ENCODE peak calls at places on chromosomes 5 and 9, in four cellular contexts. One of them, this sample, is unnamed.

GRCh38 chr5:160173-160510 is 31.2 kb upstream of the LRRC14B start:
- DNase-seq in HTR-8/SVneo: no peak
- DNase-seq in RKO: no peak
- DNase-seq in Calu3: no peak
- DNase-seq in this sample: no peak

GRCh38 chr5:167713186-167713585 is 578.3 kb upstream of the WWC1 start:
- DNase-seq in RKO: no peak
- DNase-seq in HTR-8/SVneo: no peak
- DNase-seq in Calu3: no peak
- DNase-seq in this sample: no peak

GRCh38 chr5:127031863-127032232 is 1.5 kb upstream of the MARCHF3 start:
- DNase-seq in RKO: no peak
- DNase-seq in HTR-8/SVneo: peak
- DNase-seq in Calu3: no peak
- DNase-seq in this sample: no peak

GRCh38 chr5:160507181-160507811 is 85.6 kb downstream of the PTTG1 start:
- DNase-seq in Calu3: peak
- DNase-seq in RKO: peak
- DNase-seq in HTR-8/SVneo: no peak
- DNase-seq in this sample: no peak

GRCh38 chr5:173671121-173671949 is 54.9 kb upstream of the BOD1 start:
- DNase-seq in Calu3: no peak
- DNase-seq in RKO: no peak
- DNase-seq in HTR-8/SVneo: no peak
- DNase-seq in this sample: no peak

GRCh38 chr9:137021979-137022619 is 5.9 kb downstream of the ABCA2 start:
- DNase-seq in Calu3: peak
- DNase-seq in RKO: peak
- DNase-seq in HTR-8/SVneo: peak
- DNase-seq in this sample: peak

GRCh38 chr5:157524887-157525286 is 50.7 kb downstream of the ADAM19 start:
- DNase-seq in RKO: no peak
- DNase-seq in HTR-8/SVneo: no peak
- DNase-seq in Calu3: no peak
- DNase-seq in this sample: no peak

GRCh38 chr9:129406278-129407225 is 214.3 kb downstream of the C9orf50 start:
- DNase-seq in RKO: no peak
- DNase-seq in Calu3: peak
- DNase-seq in HTR-8/SVneo: no peak
- DNase-seq in this sample: peak

GRCh38 chr9:18493361-18494015 is 19.5 kb downstream of the ADAMTSL1 start:
- DNase-seq in RKO: peak
- DNase-seq in HTR-8/SVneo: no peak
- DNase-seq in Calu3: no peak
- DNase-seq in this sample: no peak

GRCh38 chr5:68456756-68457217 is 241.2 kb downstream of the PIK3R1 start:
- DNase-seq in RKO: peak
- DNase-seq in HTR-8/SVneo: peak
- DNase-seq in Calu3: peak
- DNase-seq in this sample: no peak

GRCh38 chr5:135222771-135223170 is 176.3 kb downstream of the MACROH2A1 start:
- DNase-seq in Calu3: no peak
- DNase-seq in HTR-8/SVneo: no peak
- DNase-seq in RKO: no peak
- DNase-seq in this sample: no peak

GRCh38 chr5:55599148-55600050 is 64.6 kb upstream of the PLPP1 start:
- DNase-seq in RKO: no peak
- DNase-seq in Calu3: no peak
- DNase-seq in HTR-8/SVneo: no peak
- DNase-seq in this sample: no peak

GRCh38 chr5:38695021-38695961 is 138.8 kb upstream of the LIFR start:
- DNase-seq in Calu3: no peak
- DNase-seq in RKO: no peak
- DNase-seq in HTR-8/SVneo: no peak
- DNase-seq in this sample: no peak

GRCh38 chr9:79193506-79194223 is 378.1 kb upstream of the TLE4 start:
- DNase-seq in HTR-8/SVneo: no peak
- DNase-seq in Calu3: no peak
- DNase-seq in RKO: no peak
- DNase-seq in this sample: no peak

GRCh38 chr9:91839926-91840464 is 110.0 kb downstream of the ROR2 start:
- DNase-seq in HTR-8/SVneo: no peak
- DNase-seq in RKO: no peak
- DNase-seq in Calu3: no peak
- DNase-seq in this sample: no peak

GRCh38 chr5:73729329-73729728 is 103.3 kb downstream of the ARHGEF28 start:
- DNase-seq in HTR-8/SVneo: no peak
- DNase-seq in Calu3: no peak
- DNase-seq in RKO: no peak
- DNase-seq in this sample: no peak

This sample was measured in NCI-H460.